ENCODE peak calls at places on chromosomes 3 and 15, in five cellular contexts. U is breast epithelium, B is GM12892, O is tibial nerve, N is NB4. I is an unnamed sample.

GRCh38 chr3:178856804-178857203 is 214.8 kb downstream of the ZMAT3 start:
- DNase-seq in U (no peak), B (no peak), N (no peak), O (no peak), I (no peak)

GRCh38 chr3:69012836-69013255 is 638 bp downstream of the EOGT start:
- DNase-seq in B (peak; percentile 42), N (peak; percentile 31), U (peak; percentile 57), O (peak; percentile 14), I (peak; percentile 57)

GRCh38 chr3:8458711-8459110 is 42.9 kb upstream of the LMCD1 start:
- DNase-seq in B (no peak), O (no peak), U (no peak), N (no peak), I (no peak)

GRCh38 chr3:182979719-182980191 is 583 bp downstream of the DCUN1D1 start:
- DNase-seq in B (no peak), O (peak; percentile 11), U (no peak), N (peak; percentile 63), I (peak; percentile 33)

GRCh38 chr3:126667631-126668449 is 12.9 kb upstream of the TXNRD3 start:
- DNase-seq in O (no peak), B (no peak), U (no peak), N (no peak), I (no peak)

GRCh38 chr15:48966595-48967301 is 3.0 kb upstream of the SHC4 start:
- DNase-seq in O (no peak), B (no peak), N (peak; percentile 86), U (no peak), I (peak; percentile 16)

GRCh38 chr15:31439328-31439727 is 112.7 kb downstream of the KLF13 start:
- DNase-seq in U (no peak), O (no peak), B (no peak), N (peak; percentile 51), I (no peak)

GRCh38 chr3:130093741-130094391 is 12.2 kb downstream of the ALG1L2 start:
- DNase-seq in N (peak; percentile 85), O (peak; percentile 7), B (peak; percentile 35), U (no peak), I (no peak)

GRCh38 chr3:122957707-122958210 is 69.8 kb downstream of the SEMA5B start:
- DNase-seq in U (no peak), B (no peak), O (no peak), N (no peak), I (no peak)

GRCh38 chr3:170429050-170429449 is 10.4 kb downstream of the CLDN11 start:
- DNase-seq in N (no peak), O (no peak), U (no peak), B (no peak), I (no peak)

GRCh38 chr3:84783281-84783680 is 175.5 kb upstream of the CADM2 start:
- DNase-seq in O (no peak), B (no peak), U (no peak), N (no peak), I (no peak)

GRCh38 chr3:56369914-56370313 is 98.4 kb downstream of the ERC2 start:
- DNase-seq in U (no peak), O (no peak), B (no peak), N (no peak), I (no peak)

GRCh38 chr3:150357923-150358322 is 50.2 kb upstream of the TSC22D2 start:
- DNase-seq in N (no peak), B (no peak), O (no peak), U (no peak), I (no peak)

GRCh38 chr3:141275973-141276372 is 44.3 kb downstream of the PXYLP1 start:
- DNase-seq in O (no peak), N (peak; percentile 70), B (no peak), U (no peak), I (no peak)

GRCh38 chr3:112320698-112321097 is 12.3 kb upstream of the CD200 start:
- DNase-seq in U (no peak), N (peak; percentile 70), B (no peak), O (no peak), I (no peak)

GRCh38 chr15:88083828-88084760 is 172.4 kb downstream of the NTRK3 start:
- DNase-seq in B (no peak), O (no peak), N (no peak), U (no peak), I (no peak)

GRCh38 chr3:60579734-60580133 is 671.5 kb downstream of the FHIT start:
- DNase-seq in U (no peak), N (no peak), B (no peak), O (no peak), I (peak; percentile 6)

GRCh38 chr3:13025778-13026518 is 47.3 kb downstream of the IQSEC1 start:
- DNase-seq in N (no peak), O (no peak), B (no peak), U (no peak), I (no peak)

GRCh38 chr15:83605595-83605994 is 48.3 kb upstream of the ADAMTSL3 start:
- DNase-seq in N (no peak), U (no peak), B (no peak), O (peak; percentile 60), I (no peak)

GRCh38 chr3:53227993-53228885 is 27.6 kb downstream of the TKT start:
- DNase-seq in B (peak; percentile 16), O (no peak), N (no peak), U (no peak), I (no peak)

GRCh38 chr3:27840807-27841594 is 118.9 kb upstream of the EOMES start:
- DNase-seq in O (no peak), U (no peak), N (no peak), B (no peak), I (no peak)

GRCh38 chr15:27681038-27681437 is 418.1 kb downstream of the OCA2 start:
- DNase-seq in U (no peak), N (no peak), B (no peak), O (no peak), I (no peak)

GRCh38 chr3:42747581-42747980 is 25.5 kb downstream of the CCDC13 start:
- DNase-seq in O (no peak), B (no peak), U (no peak), N (no peak), I (no peak)

GRCh38 chr3:42749025-42749752 is 23.9 kb downstream of the CCDC13 start:
- DNase-seq in N (no peak), U (no peak), O (no peak), B (no peak), I (no peak)

GRCh38 chr3:42751609-42752008 is 21.4 kb downstream of the CCDC13 start:
- DNase-seq in U (no peak), O (no peak), B (no peak), N (no peak), I (no peak)

GRCh38 chr3:42750834-42751233 is 22.2 kb downstream of the CCDC13 start:
- DNase-seq in O (no peak), B (no peak), N (no peak), U (no peak), I (no peak)

GRCh38 chr3:42749753-42750231 is 23.3 kb downstream of the CCDC13 start:
- DNase-seq in O (no peak), N (peak; percentile 54), U (no peak), B (no peak), I (peak; percentile 33)
- TF ChIP-seq POLR2A in O (no peak), N (no peak), U (no peak), B (no peak), I (no peak)

DNA sequence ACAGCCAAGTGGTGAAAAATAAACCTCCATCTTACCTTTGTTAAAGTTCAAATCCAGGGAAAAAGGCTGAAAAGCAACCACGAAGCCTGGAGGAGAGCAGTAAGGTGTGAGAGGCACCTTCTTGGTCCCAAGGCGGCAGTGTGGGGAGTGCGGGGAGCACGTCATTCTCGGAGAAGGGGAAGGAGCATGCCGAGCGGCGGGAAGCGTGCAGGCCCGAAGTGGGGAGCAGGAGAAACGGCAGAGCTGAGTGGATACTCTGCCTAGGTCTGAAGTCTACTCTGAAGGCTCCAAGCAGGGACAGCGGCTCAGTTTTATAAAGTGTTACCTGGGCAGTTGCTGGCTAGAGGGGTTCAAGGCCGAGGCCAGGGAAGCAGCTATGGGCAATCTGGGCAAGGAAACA is 96.9 kb downstream of the RYK start:
- DNase-seq in U (no peak), B (no peak), O (no peak), N (no peak), I (no peak)
- TF ChIP-seq POLR2A in U (no peak), B (no peak), O (no peak), N (no peak), I (no peak)

GRCh38 chr15:43791993-43792760 is at the start of gene SERF2:
- DNase-seq in O (peak; percentile 100), N (peak; percentile 100), U (peak; percentile 100), B (peak; percentile 98), I (peak; percentile 97)
- TF ChIP-seq POLR2A in O (peak; percentile 97), N (peak; percentile 96), U (peak; percentile 98), B (peak; percentile 97), I (peak; percentile 95)

DNA sequence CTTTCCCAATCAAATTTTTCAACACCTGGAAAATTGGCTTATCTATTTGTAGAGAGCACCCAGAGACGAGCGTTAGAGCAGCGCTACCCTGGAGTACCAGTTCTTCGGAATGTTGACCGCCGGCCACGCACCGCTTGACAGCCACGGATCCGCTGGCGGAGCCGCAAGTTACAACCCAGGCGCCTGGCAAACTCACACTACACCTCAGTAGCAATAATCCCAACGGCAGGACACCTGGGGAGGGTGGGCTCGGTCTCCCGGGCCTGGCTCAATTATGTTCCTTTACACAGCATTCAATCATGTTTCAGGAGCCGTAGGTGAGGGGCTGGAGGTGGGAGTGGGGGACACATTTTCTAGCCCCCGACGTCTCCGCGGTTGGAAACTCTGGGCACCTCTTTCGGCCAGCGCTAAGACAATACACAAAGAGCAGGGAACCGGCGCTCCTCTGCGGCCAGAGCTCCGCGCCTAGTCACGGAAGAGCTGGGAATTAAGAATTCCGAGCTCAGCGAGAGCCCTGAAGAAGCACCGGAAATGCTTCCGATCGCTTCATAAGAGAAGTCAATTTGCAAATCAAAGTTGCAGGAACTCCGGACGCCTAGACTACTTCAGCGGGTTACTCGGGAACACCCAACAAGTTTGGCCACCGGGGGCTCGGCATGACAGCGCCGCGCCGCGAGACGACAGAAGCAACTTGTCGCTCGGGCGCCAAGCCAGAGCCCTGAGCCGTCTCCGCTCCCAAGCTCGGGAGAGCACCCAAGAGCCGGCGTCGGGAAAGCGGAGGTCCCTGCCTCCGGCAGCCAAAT is 1.0 kb downstream of the MB21D2 start:
- DNase-seq in O (peak; percentile 46), U (peak; percentile 65), N (peak; percentile 2), B (peak; percentile 38), I (peak; percentile 42)
- TF ChIP-seq POLR2A in O (no peak), U (no peak), N (no peak), B (peak; percentile 33), I (no peak)

I was measured in H54.